ENCODE peak calls at places on chromosome 20, in five cellular contexts. Y is HL-60, D is MM.1S, M is tibial nerve, E is tibial artery. A is an unnamed sample.

GRCh38 chr20:60447703-60448102 is 489.5 kb downstream of the CDH26 start:
- DNase-seq in Y (no peak), D (no peak), M (no peak), E (no peak), A (no peak)

GRCh38 chr20:8309638-8310037 is 177.6 kb downstream of the PLCB1 start:
- DNase-seq in Y (no peak), D (peak), M (no peak), E (no peak), A (peak)

GRCh38 chr20:25030649-25031026 is 27.3 kb downstream of the ACSS1 start:
- DNase-seq in Y (no peak), D (no peak), M (no peak), E (no peak), A (no peak)

GRCh38 chr20:43320536-43320935 is 130.8 kb upstream of the PTPRT start:
- DNase-seq in Y (no peak), D (no peak), M (no peak), E (no peak), A (no peak)

GRCh38 chr20:36349384-36350170 is 43.4 kb downstream of the DLGAP4 start:
- DNase-seq in Y (no peak), D (no peak), M (no peak), E (no peak), A (no peak)

GRCh38 chr20:13212750-13213149 is 8.3 kb upstream of the ISM1 start:
- DNase-seq in Y (no peak), D (no peak), M (no peak), E (no peak), A (no peak)

GRCh38 chr20:47865912-47866311 is 80.6 kb upstream of the SULF2 start:
- DNase-seq in Y (no peak), D (no peak), M (no peak), E (no peak), A (no peak)

GRCh38 chr20:33490934-33491656 is 1.2 kb downstream of the CBFA2T2 start:
- DNase-seq in Y (no peak), D (no peak), M (no peak), E (no peak), A (no peak)

GRCh38 chr20:23404196-23404595 is 17.1 kb downstream of the NAPB start:
- DNase-seq in Y (no peak), D (no peak), M (no peak), E (no peak), A (no peak)

GRCh38 chr20:2093200-2093781 is 8.3 kb upstream of the STK35 start:
- DNase-seq in Y (no peak), D (peak), M (no peak), E (no peak), A (no peak)

GRCh38 chr20:41664584-41664983 is 46.4 kb upstream of the CHD6 start:
- DNase-seq in Y (peak), D (peak), M (no peak), E (no peak), A (no peak)

GRCh38 chr20:51966296-51966971 is 164.1 kb upstream of the SALL4 start:
- DNase-seq in Y (no peak), D (peak), M (peak), E (no peak), A (no peak)

GRCh38 chr20:11168026-11168425 is 494.2 kb upstream of the JAG1 start:
- DNase-seq in Y (no peak), D (no peak), M (no peak), E (no peak), A (no peak)

GRCh38 chr20:61566691-61567090 is 314.6 kb downstream of the CDH4 start:
- DNase-seq in Y (no peak), D (no peak), M (no peak), E (no peak), A (no peak)

GRCh38 chr20:41078329-41078728 is 49.7 kb downstream of the TOP1 start:
- DNase-seq in Y (no peak), D (peak), M (no peak), E (no peak), A (no peak)

GRCh38 chr20:33852971-33853813 is 42.0 kb downstream of the CHMP4B start:
- DNase-seq in Y (no peak), D (no peak), M (no peak), E (no peak), A (no peak)

GRCh38 chr20:18984238-18985200 is 170.9 kb downstream of the SCP2D1 start:
- DNase-seq in Y (no peak), D (no peak), M (no peak), E (no peak), A (no peak)

GRCh38 chr20:46040902-46041535 is 12.0 kb downstream of the SLC12A5 start:
- DNase-seq in Y (no peak), D (peak), M (no peak), E (no peak), A (no peak)

GRCh38 chr20:31836853-31837608 is 8.4 kb downstream of the FOXS1 start:
- DNase-seq in Y (no peak), D (no peak), M (no peak), E (no peak), A (no peak)

GRCh38 chr20:9301129-9302072 is 213.0 kb upstream of the LAMP5 start:
- DNase-seq in Y (no peak), D (no peak), M (peak), E (no peak), A (no peak)

GRCh38 chr20:63968136-63968927 is 1.4 kb downstream of the ZNF512B start:
- DNase-seq in Y (no peak), D (no peak), M (no peak), E (no peak), A (no peak)

GRCh38 chr20:17835240-17835940 is 133.2 kb downstream of the SNX5 start:
- DNase-seq in Y (no peak), D (no peak), M (peak), E (peak), A (peak)

GRCh38 chr20:61259741-61260140 is 7.7 kb downstream of the CDH4 start:
- DNase-seq in Y (no peak), D (no peak), M (no peak), E (no peak), A (no peak)

GRCh38 chr20:25256226-25256859 is 8.5 kb downstream of the PYGB start:
- DNase-seq in Y (no peak), D (no peak), M (no peak), E (peak), A (no peak)

GRCh38 chr20:7924692-7925091 is 15.6 kb downstream of the HAO1 start:
- DNase-seq in Y (peak), D (no peak), M (no peak), E (no peak), A (no peak)

GRCh38 chr20:44702776-44703175 is 12.4 kb upstream of the CCN5 start:
- DNase-seq in Y (no peak), D (no peak), M (peak), E (peak), A (peak)

GRCh38 chr20:8749986-8750385 is 318.9 kb upstream of the PLCB4 start:
- DNase-seq in Y (no peak), D (no peak), M (no peak), E (no peak), A (no peak)

GRCh38 chr20:51930775-51931174 is 128.5 kb upstream of the SALL4 start:
- DNase-seq in Y (no peak), D (no peak), M (no peak), E (no peak), A (no peak)

GRCh38 chr20:235891-236290 is 8.8 kb downstream of the DEFB129 start:
- DNase-seq in Y (no peak), D (no peak), M (no peak), E (no peak), A (no peak)

GRCh38 chr20:8796088-8796665 is 272.7 kb upstream of the PLCB4 start:
- DNase-seq in Y (no peak), D (no peak), M (no peak), E (no peak), A (no peak)

GRCh38 chr20:52722926-52723325 is 249.2 kb upstream of the TSHZ2 start:
- DNase-seq in Y (no peak), D (no peak), M (no peak), E (no peak), A (no peak)

GRCh38 chr20:63520939-63521601 is 505 bp downstream of the PPDPF start:
- DNase-seq in Y (peak), D (peak), M (peak), E (peak), A (peak)

GRCh38 chr20:14687317-14687716 is 349.9 kb upstream of the FLRT3 start:
- DNase-seq in Y (no peak), D (no peak), M (no peak), E (no peak), A (no peak)

GRCh38 chr20:12152996-12153395 is 235.3 kb downstream of the BTBD3 start:
- DNase-seq in Y (no peak), D (no peak), M (no peak), E (no peak), A (no peak)

GRCh38 chr20:13800728-13801134 is 15.9 kb downstream of the NDUFAF5 start:
- DNase-seq in Y (no peak), D (no peak), M (peak), E (peak), A (no peak)

GRCh38 chr20:40521962-40522361 is 167.1 kb downstream of the MAFB start:
- DNase-seq in Y (no peak), D (no peak), M (no peak), E (no peak), A (peak)

GRCh38 chr20:57705103-57705899 is 4.5 kb downstream of the PMEPA1 start:
- DNase-seq in Y (no peak), D (peak), M (no peak), E (no peak), A (no peak)

GRCh38 chr20:57707849-57708693 is 1.7 kb downstream of the PMEPA1 start:
- DNase-seq in Y (no peak), D (no peak), M (no peak), E (peak), A (no peak)

GRCh38 chr20:57709823-57710799 is at the start of gene PMEPA1:
- DNase-seq in Y (peak), D (peak), M (peak), E (peak), A (peak)

GRCh38 chr20:57708694-57709673 is 831 bp downstream of the PMEPA1 start:
- DNase-seq in Y (no peak), D (no peak), M (no peak), E (no peak), A (no peak)

DNA sequence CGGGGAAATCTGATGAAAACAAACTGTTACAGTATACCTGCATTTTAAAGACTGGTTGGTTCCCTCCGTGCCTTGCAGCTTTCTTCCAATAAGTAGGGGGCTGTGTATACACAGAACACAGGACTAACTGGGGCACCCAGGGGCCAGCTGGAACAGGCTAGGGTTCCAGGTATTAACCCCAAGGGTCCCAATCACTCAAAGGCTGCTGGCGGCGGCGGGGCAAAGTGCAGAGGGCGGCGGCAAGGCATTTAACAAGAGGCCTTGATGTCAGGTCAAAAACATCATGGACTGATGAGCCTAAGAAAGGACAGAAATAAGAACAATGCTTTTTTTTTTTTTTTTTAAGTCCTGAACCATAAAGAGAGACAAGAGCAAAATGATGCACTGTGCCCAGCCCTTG is 2.5 kb downstream of the PMEPA1 start:
- DNase-seq in Y (no peak), D (peak), M (no peak), E (no peak), A (no peak)
- H3K4me3 ChIP-seq in Y (no peak), D (no peak), M (peak), E (peak), A (peak)

GRCh38 chr20:5192570-5193431 is 66.0 kb downstream of the CDS2 start:
- DNase-seq in Y (no peak), D (peak), M (no peak), E (no peak), A (no peak)
- TF ChIP-seq CTCF in Y (no peak), D (no peak), M (no peak), E (no peak), A (no peak)

DNA sequence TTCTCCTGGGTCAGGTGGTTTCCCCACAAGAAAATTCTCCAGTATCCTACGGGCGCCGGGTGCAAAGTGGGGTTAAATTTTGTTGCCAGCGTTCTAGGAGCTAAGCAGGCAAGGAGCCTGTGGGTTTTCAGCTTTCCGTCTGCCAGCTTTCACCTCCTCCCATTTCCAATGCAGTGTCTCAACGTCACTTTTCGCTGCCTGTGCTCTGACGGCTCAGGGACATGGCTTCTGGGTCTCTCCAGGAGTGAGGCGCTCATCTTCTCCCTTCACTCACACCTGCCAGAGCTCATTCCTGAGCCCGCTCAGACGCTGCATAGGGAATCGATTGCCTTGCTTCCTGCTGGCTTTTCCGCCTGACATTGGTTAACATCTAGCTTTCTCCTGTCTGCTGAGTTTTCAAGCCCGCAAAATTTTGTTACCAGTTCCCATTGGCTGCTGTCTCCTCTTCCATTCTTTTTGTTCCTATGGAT is 7.3 kb upstream of the NAA20 start:
- DNase-seq in Y (no peak), D (no peak), M (no peak), E (no peak), A (no peak)
- H3K4me3 ChIP-seq in Y (no peak), D (no peak), M (no peak), E (no peak), A (no peak)

DNA sequence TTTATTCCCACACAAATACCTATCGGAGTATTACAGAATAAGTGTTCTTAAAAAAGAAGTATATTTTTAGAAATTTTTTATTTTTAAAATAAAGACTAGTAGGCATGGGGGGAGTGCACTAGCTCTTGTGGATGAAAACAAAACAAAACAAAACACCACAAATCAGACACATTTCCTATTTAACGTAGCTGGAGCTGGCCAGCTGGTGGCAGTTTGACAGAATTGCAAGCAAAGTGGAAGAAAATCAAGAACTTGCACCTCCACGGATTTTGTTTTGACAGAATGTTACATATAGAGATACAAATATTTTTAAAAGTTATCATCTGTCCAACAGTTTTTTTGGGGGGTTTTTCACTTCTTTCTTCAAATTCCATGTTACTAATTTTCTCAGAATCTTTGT is 63.6 kb upstream of the SNRPB2 start:
- DNase-seq in Y (no peak), D (no peak), M (no peak), E (no peak), A (no peak)
- TF ChIP-seq CTCF in Y (no peak), D (peak), M (no peak), E (no peak), A (no peak)

DNA sequence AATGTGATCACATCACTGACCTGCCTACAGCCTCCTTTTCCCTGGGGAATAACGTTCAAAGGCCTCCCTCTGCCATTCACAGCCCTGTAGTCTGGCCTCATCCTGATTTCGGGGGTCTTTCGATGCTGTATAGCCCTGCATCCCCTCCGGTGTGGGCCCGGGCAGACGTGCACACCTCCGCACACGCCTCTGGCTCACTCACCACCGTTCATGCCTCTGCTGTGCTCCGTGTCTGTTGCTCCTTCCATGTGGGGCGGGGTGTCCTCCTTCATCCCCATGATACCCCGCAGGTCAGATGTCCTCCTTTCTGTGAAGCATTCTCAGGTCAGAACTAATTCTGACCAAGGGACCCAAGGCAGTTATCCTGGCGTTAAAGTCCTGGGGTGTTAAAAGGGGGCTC is 13.8 kb upstream of the RBM38 start:
- DNase-seq in Y (no peak), D (no peak), M (no peak), E (no peak), A (peak)
- H3K4me3 ChIP-seq in Y (no peak), D (no peak), M (no peak), E (no peak), A (no peak)

DNA sequence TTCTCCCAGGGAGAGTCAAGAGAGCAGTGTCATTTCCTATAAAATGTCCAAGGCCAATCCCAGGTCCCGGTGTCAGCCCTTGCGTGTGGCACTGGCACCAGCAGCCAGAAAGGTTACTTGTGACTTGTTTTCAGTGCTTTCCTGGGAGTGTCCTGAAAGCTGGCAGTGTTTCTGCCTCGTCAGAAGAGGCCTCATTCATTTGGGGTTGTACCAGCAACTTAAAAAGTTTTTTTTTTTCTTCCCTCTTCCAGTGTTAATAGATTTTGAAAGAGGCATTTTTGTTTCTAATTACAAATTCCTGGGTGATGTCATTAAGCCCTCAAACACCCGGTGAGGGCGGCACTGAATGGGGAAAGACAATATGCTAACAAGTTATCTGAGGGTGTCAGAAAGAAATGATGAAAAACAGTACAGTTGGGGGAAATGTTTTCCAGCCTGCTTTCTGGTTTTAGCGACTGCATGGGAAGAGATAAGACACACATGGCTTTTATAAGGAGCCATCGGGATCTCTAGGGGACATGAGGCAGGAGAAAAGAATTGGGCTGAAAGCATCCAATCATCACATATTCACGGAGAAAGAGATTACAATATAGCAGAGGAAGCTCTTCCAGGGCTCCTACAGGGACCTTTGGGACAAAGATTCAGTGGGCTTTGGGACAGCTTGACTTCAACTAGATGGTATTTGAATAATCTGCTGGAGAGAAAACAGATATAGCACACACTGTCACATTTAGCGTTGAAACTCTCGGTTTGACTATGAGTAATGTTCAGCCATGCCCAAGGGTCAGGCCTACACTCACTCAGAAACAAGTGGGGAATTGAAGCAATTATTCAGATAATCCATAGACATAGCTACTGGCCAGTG is 153.0 kb downstream of the BCAS1 start:
- DNase-seq in Y (no peak), D (no peak), M (peak), E (peak), A (no peak)
- TF ChIP-seq CTCF in Y (no peak), D (no peak), M (no peak), E (no peak), A (no peak)